ENCODE peak calls at places on chromosomes 5 and 9, in five cellular contexts. I, Z, H, R and N are unnamed samples.
A peak's percentile ranks its signal among the peaks of the same experiment; 100 is the strongest.

GRCh38 chr9:98074119-98074990 is 17.8 kb downstream of the NANS start:
- DNase-seq in Z (peak; percentile 70), H (peak; percentile 36), I (peak; percentile 64), R (peak; percentile 35), N (peak; percentile 89)

GRCh38 chr5:150519560-150519945 is 11.6 kb downstream of the NDST1 start:
- DNase-seq in Z (no peak), I (no peak), H (no peak), R (no peak), N (no peak)

GRCh38 chr9:82882133-82882532 is 180.8 kb downstream of the RASEF start:
- DNase-seq in H (no peak), R (no peak), Z (no peak), I (no peak), N (no peak)

GRCh38 chr5:157217289-157218024 is 36.8 kb downstream of the ITK start:
- DNase-seq in H (no peak), Z (no peak), R (no peak), I (no peak), N (no peak)

GRCh38 chr5:160506006-160507004 is 84.7 kb downstream of the PTTG1 start:
- DNase-seq in R (no peak), Z (no peak), I (peak; percentile 59), H (peak; percentile 38), N (no peak)

GRCh38 chr9:130794923-130795495 is 40.0 kb upstream of the ABL1 start:
- DNase-seq in R (no peak), H (no peak), Z (no peak), I (no peak), N (no peak)

GRCh38 chr9:90870646-90871326 is 69.2 kb downstream of the SYK start:
- DNase-seq in I (no peak), R (no peak), Z (no peak), H (no peak), N (peak; percentile 25)

GRCh38 chr5:121691478-121691877 is 160.2 kb upstream of the FTMT start:
- DNase-seq in H (no peak), Z (no peak), R (no peak), I (no peak), N (no peak)

GRCh38 chr9:6068983-6069382 is 53.6 kb upstream of the RANBP6 start:
- DNase-seq in H (no peak), I (no peak), R (no peak), Z (no peak), N (no peak)

GRCh38 chr9:117718701-117719100 is 14.5 kb downstream of the TLR4 start:
- DNase-seq in R (no peak), H (no peak), Z (no peak), I (no peak), N (no peak)

GRCh38 chr9:116162241-116162781 is 8.7 kb downstream of the PAPPA start:
- DNase-seq in R (no peak), Z (no peak), H (no peak), I (no peak), N (no peak)

GRCh38 chr9:115640887-115641286 is 512.7 kb upstream of the PAPPA start:
- DNase-seq in Z (no peak), I (no peak), R (no peak), H (no peak), N (no peak)

GRCh38 chr9:121807069-121807917 is 155.9 kb downstream of the DAB2IP start:
- DNase-seq in R (no peak), H (no peak), I (no peak), Z (no peak), N (no peak)

GRCh38 chr5:151770383-151771258 is 1.1 kb upstream of the G3BP1 start:
- DNase-seq in H (peak; percentile 78), R (peak; percentile 37), I (peak; percentile 36), Z (peak; percentile 79), N (no peak)

GRCh38 chr9:109224751-109225150 is 57.7 kb upstream of the FRRS1L start:
- DNase-seq in H (no peak), I (no peak), Z (no peak), R (no peak), N (no peak)